ENCODE peak calls at places on chromosomes 1 and 21, in nine cellular contexts. C is hepatocyte, I is heart right ventricle, J is left ventricle myocardium inferior, U is upper lobe of right lung, K is H9, L is GM23338, N is lung, F is stomach. A is an unnamed sample. For H3K4me1, the result is how much of the 10 kb centered on the place peaks cover.

GRCh38 chr1:113256348-113256729 is 134.0 kb upstream of the MAGI3 start:
- DNase-seq in C (no peak), I (no peak), J (no peak), U (no peak), K (no peak), L (no peak), N (no peak), F (no peak), A (no peak)

GRCh38 chr1:31583995-31584868 is 7.9 kb downstream of the TINAGL1 start:
- DNase-seq in C (peak), I (peak), J (peak), U (peak), K (no peak), L (no peak), N (peak), F (peak), A (no peak)

GRCh38 chr1:162688521-162688920 is 56.3 kb downstream of the DDR2 start:
- DNase-seq in C (no peak), I (no peak), J (no peak), U (no peak), K (no peak), L (no peak), N (no peak), F (no peak), A (no peak)

GRCh38 chr1:47522890-47523811 is 85.3 kb downstream of the FOXD2 start:
- DNase-seq in C (no peak), I (no peak), J (no peak), U (no peak), K (no peak), L (no peak), N (no peak), F (no peak), A (no peak)

GRCh38 chr1:180252638-180253536 is 22.8 kb downstream of the LHX4 start:
- DNase-seq in C (peak), I (peak), J (peak), U (peak), K (peak), L (peak), N (peak), F (peak), A (peak)

GRCh38 chr1:111856411-111857135 is 100.9 kb downstream of the DDX20 start:
- DNase-seq in C (no peak), I (no peak), J (no peak), U (no peak), K (no peak), L (peak), N (no peak), F (no peak), A (no peak)

GRCh38 chr1:99171126-99171813 is 93.0 kb upstream of the PLPPR4 start:
- DNase-seq in C (peak), I (no peak), J (no peak), U (no peak), K (peak), L (peak), N (no peak), F (no peak), A (no peak)

GRCh38 chr1:24536391-24536840 is 19.5 kb upstream of the NCMAP start:
- DNase-seq in C (no peak), I (no peak), J (no peak), U (no peak), K (no peak), L (no peak), N (no peak), F (peak), A (peak)

GRCh38 chr1:86774305-86775304 is 70.2 kb downstream of the SH3GLB1 start:
- DNase-seq in C (peak), I (peak), J (peak), U (peak), K (peak), L (peak), N (peak), F (peak), A (peak)

GRCh38 chr21:24658926-24659325 is 948.4 kb downstream of the MRPL39 start:
- DNase-seq in C (no peak), I (no peak), J (no peak), U (no peak), K (no peak), L (no peak), N (no peak), F (no peak), A (no peak)

GRCh38 chr1:186829679-186830587 is 1.2 kb downstream of the PLA2G4A start:
- DNase-seq in C (no peak), I (no peak), J (no peak), U (peak), K (no peak), L (no peak), N (no peak), F (no peak), A (peak)

GRCh38 chr1:9004031-9004730 is 22.0 kb downstream of the SLC2A7 start:
- DNase-seq in C (no peak), I (no peak), J (no peak), U (no peak), K (no peak), L (no peak), N (no peak), F (no peak), A (no peak)

GRCh38 chr1:246151796-246152434 is 355.2 kb downstream of the SMYD3 start:
- DNase-seq in C (no peak), I (no peak), J (no peak), U (no peak), K (peak), L (peak), N (no peak), F (no peak), A (no peak)

GRCh38 chr1:50108497-50109073 is at the start of gene ELAVL4:
- DNase-seq in C (no peak), I (no peak), J (no peak), U (no peak), K (peak), L (peak), N (no peak), F (no peak), A (peak)

GRCh38 chr1:6052543-6053205 is 7.0 kb downstream of the KCNAB2 start:
- DNase-seq in C (peak), I (peak), J (peak), U (no peak), K (peak), L (peak), N (peak), F (peak), A (peak)

GRCh38 chr1:39413902-39414528 is 77.4 kb upstream of the BMP8A start:
- DNase-seq in C (no peak), I (no peak), J (no peak), U (no peak), K (no peak), L (no peak), N (no peak), F (no peak), A (no peak)
- H3K4me1 ChIP-seq in C (under half), I (half or more), J (half or more), U (half or more), K (under half), L (under half), N (under half), F (under half), A (under half)

DNA sequence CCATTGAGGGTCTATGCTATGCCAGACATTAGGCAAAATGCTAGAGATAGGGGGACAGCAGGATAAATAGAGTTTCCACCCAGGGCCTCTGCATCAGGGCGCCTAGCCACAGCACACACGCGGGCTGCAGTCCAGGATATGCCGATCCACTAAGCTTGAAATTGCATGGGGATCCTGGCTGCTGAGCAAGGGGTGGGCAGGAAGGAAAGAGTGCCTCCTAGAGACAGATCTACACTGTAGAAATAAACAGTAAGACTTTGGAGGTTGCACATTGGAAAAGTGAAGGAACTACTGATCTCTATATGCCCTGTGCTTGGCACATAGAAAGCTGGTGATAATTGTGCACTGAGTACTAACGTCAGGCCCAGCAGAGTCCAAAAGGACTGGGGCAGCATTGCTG is 411.1 kb downstream of the PRDM2 start:
- DNase-seq in C (no peak), I (no peak), J (no peak), U (no peak), K (peak), L (peak), N (no peak), F (no peak), A (peak)
- TF ChIP-seq CTCF in C (no peak), I (no peak), J (no peak), U (no peak), K (peak), L (peak), N (no peak), F (no peak), A (peak)

DNA sequence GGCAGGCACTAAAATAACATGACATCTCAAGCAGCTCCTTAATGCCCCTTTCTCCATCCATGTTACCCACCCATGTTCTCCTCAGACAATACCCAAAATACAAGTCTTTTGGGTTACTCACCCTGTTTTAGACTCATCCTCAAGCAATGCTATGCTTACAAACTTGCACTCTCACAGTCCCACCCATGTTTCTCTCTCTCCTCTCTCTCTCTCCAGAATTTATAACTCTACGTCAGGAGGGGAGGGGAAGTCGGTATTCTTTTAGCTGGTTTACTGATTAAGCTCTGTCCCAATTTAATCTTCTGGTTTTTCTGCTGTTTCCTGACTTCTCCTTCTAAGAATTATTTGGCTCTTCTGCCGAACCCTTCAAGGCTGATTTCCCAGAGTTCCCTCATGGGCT is 98.0 kb upstream of the NR5A2 start:
- DNase-seq in C (no peak), I (no peak), J (no peak), U (no peak), K (no peak), L (no peak), N (no peak), F (no peak), A (no peak)
- H3K27ac ChIP-seq in C (no peak), I (no peak), J (no peak), U (no peak), K (no peak), L (no peak), N (no peak), F (no peak), A (no peak)

DNA sequence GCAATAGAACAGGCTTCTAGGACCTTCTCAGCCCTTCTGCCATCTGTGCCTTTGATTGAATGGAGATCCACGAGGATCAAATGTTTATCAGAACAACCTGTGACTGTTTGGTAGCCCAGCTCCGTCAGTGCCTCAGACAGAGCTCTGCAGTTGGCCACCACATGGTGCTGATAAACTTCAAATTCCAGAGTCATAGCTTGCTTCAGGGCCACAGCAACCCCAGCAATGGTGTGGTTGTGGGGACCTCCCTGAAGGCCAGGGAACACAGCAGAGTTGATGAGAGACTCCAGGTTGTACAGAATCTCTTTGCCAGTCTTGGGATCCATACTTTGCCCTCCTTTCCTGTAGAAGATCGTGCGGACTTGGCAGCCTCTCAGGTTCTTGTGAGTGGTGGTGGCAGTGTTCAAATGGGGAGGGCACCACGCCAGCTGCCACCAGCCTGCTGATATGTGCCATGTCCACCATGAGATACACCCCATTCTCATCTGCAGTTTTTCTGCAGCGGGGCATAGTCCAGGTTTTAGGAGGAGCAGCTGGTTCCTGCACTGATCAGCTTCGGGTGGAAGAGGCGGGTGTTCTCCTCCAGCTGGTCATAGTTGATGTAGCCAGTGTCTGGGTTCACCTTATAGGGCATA is 82.9 kb upstream of the ARTN start:
- DNase-seq in C (no peak), I (peak), J (no peak), U (no peak), K (no peak), L (no peak), N (no peak), F (no peak), A (no peak)
- H3K4me1 ChIP-seq in C (under half), I (under half), J (under half), U (under half), K (under half), L (under half), N (under half), F (under half), A (under half)

DNA sequence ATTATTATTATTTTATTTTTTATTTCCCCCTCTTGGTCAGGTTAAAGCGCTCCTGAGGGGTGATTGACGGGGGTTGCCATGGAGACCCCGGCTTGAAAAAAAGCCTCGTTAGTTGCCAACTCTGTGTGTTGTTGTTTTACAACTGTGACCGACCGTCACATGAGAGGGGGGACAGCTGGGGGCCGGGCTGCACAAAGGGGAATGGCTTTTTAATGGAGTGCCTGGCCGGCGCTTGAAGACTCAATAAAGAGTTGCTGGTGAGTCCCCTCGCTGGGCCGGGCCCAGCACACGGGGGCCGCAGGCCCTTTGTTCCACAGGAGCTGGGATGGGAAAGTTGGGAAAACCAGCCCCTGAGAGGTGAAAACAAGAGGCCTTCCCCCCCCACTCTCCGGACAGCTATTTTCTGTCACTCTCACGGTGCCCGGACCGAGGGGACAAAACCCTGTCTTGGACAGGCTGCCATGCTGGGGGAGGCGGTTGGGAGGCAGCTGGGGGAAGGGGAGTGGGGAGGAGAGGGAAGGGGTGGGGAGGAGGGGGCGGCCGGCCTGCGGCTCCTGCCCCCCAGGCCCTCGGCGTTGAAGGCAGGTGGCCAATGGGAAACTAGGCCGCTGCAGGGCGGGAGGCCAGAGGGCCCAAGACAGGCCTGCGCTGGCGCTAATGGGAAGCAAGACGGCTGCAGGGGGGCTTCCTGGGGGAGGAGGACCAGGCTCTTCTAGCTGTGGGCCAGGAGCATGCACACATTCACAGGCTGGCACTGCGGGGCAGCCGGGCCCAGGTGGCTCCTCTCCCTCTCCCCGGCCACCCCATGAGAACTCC is 67.6 kb downstream of the CASZ1 start:
- DNase-seq in C (no peak), I (no peak), J (no peak), U (no peak), K (no peak), L (peak), N (no peak), F (no peak), A (no peak)
- TF ChIP-seq CTCF in C (no peak), I (no peak), J (no peak), U (no peak), K (no peak), L (no peak), N (no peak), F (no peak), A (no peak)

GRCh38 chr1:58904299-58905125 is 120.7 kb upstream of the JUN start:
- DNase-seq in C (no peak), I (no peak), J (no peak), U (no peak), K (no peak), L (no peak), N (no peak), F (no peak), A (no peak)

GRCh38 chr1:58905628-58906256 is 121.9 kb upstream of the JUN start:
- DNase-seq in C (no peak), I (no peak), J (no peak), U (no peak), K (no peak), L (no peak), N (no peak), F (no peak), A (no peak)

GRCh38 chr1:58902830-58903229 is 119.0 kb upstream of the JUN start:
- DNase-seq in C (no peak), I (no peak), J (no peak), U (no peak), K (no peak), L (no peak), N (no peak), F (no peak), A (no peak)

GRCh38 chr1:58903450-58904298 is 119.8 kb upstream of the JUN start:
- DNase-seq in C (peak), I (peak), J (peak), U (peak), K (peak), L (peak), N (peak), F (peak), A (peak)

DNA sequence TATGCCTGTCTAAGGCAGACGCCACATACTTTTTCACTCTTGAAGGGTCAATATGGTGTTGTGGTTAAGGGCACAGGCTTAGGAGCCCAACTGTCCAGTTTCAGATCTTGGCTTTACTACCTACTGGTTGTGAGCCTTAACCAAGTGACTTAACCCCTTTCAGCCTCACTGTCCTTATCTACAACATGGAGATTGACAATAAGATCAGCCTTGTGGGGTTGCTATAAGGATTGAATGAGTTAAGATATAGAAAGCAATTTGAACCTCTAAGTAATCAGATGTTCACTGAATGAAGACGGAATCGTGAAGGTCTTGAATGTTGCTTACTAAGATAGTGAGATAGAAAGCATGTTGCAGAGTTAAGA is 121.3 kb upstream of the JUN start:
- DNase-seq in C (no peak), I (no peak), J (no peak), U (no peak), K (no peak), L (no peak), N (no peak), F (no peak), A (no peak)
- H3K27ac ChIP-seq in C (no peak), I (no peak), J (peak), U (no peak), K (no peak), L (no peak), N (no peak), F (peak), A (no peak)

GRCh38 chr1:203652718-203653461 is 26.3 kb downstream of the ATP2B4 start:
- DNase-seq in C (no peak), I (no peak), J (no peak), U (no peak), K (no peak), L (no peak), N (no peak), F (no peak), A (peak)
- H3K4me1 ChIP-seq in C (under half), I (half or more), J (half or more), U (half or more), K (under half), L (under half), N (under half), F (under half), A (under half)

DNA sequence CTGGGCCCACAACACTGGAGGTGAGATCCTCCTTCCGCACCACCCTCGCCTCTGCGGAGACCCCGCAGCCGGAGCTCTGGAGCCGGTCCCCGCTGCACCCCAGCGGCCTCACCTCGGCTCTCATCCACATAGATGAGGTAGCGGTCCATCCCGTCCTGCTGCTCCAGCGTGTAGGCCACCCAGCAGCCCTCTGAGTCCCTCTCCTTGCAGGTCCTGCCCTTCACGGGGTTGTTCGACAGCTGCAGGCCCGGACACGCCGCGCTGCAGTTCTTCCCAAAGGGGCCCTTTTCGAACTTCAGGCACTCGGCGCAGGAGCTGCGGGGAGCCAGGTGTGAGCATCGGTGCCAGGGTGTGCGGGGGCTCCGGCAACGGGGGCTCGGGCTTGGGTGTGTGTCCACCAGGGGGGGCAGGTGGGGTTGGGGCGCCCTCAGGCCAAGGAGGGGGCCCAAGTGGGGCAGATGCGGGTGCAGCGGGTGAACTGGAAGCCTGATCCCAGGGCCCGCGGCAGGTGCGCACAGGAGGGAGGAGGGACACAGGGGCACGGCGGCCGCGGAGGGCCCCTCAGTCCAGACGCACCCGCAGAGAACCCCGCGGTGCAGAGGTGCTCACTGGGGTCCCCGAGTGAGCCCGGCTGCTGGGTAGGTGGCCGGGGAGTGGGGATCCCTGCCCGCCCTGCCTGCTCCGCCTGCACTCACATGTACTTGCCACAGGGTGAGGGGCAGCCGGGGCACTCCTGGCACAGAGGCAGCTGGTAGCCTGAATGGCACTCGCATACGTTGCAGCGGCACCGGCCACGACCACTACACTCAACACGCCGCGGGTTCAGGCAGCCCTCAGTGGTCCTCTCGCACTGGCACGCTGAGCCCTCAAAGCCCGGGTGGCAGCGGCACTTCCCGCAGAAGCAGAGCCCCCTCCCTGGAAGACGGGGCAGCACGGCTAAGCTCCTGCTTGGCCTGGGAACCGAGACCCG is 15.4 kb upstream of the PTTG1IP start:
- DNase-seq in C (no peak), I (peak), J (peak), U (no peak), K (no peak), L (no peak), N (no peak), F (no peak), A (no peak)
- TF ChIP-seq CTCF in C (no peak), I (no peak), J (no peak), U (no peak), K (no peak), L (no peak), N (no peak), F (no peak), A (no peak)

A was measured in A673.